ENCODE peak calls at places on chromosomes 1 and 21, in four cellular contexts. Y is sigmoid colon, H is transverse colon, B is IMR-90. E is an unnamed sample.

GRCh38 chr21:31408306-31409088 is 64.4 kb upstream of the TIAM1 start:
- DNase-seq in B (no peak), Y (no peak), H (no peak), E (no peak)

GRCh38 chr1:153238536-153238935 is 21.0 kb upstream of the LORICRIN start:
- DNase-seq in H (no peak), B (no peak), Y (no peak), E (no peak)

GRCh38 chr1:46400398-46400797 is 6.3 kb downstream of the FAAH start:
- DNase-seq in H (peak; percentile 39), B (no peak), Y (peak; percentile 48), E (no peak)

GRCh38 chr1:180612591-180612990 is 19.2 kb upstream of the XPR1 start:
- DNase-seq in H (no peak), B (no peak), Y (no peak), E (no peak)

GRCh38 chr21:42905195-42905594 is 12.1 kb downstream of the NDUFV3 start:
- DNase-seq in B (peak; percentile 7), H (no peak), Y (no peak), E (no peak)

GRCh38 chr1:67832737-67833594 is at the start of gene GNG12:
- DNase-seq in B (peak; percentile 73), H (peak; percentile 75), Y (peak; percentile 89), E (peak; percentile 78)

GRCh38 chr1:62084304-62084905 is 110.2 kb upstream of the L1TD1 start:
- DNase-seq in H (no peak), Y (no peak), B (no peak), E (peak; percentile 15)

GRCh38 chr1:12436345-12436658 is 181.7 kb downstream of the DHRS3 start:
- DNase-seq in Y (no peak), H (no peak), B (no peak), E (no peak)

GRCh38 chr1:162639718-162640117 is 7.5 kb downstream of the DDR2 start:
- DNase-seq in Y (no peak), B (no peak), H (no peak), E (no peak)

GRCh38 chr21:38920631-38921398 is 115.1 kb downstream of the ETS2 start:
- DNase-seq in H (no peak), B (peak; percentile 72), Y (peak; percentile 61), E (peak; percentile 39)

GRCh38 chr1:38114633-38115032 is 68.0 kb upstream of the POU3F1 start:
- DNase-seq in Y (no peak), H (no peak), B (no peak), E (no peak)

GRCh38 chr1:191579019-191579418 is 579.2 kb upstream of the RGS18 start:
- DNase-seq in Y (no peak), H (no peak), B (no peak), E (no peak)

GRCh38 chr21:46661211-46661625 is 25.7 kb downstream of the PRMT2 start:
- DNase-seq in H (peak; percentile 42), Y (peak; percentile 84), B (peak; percentile 82), E (peak; percentile 55)

GRCh38 chr1:178530037-178530402 is 17.1 kb downstream of the TEX35 start:
- DNase-seq in Y (peak; percentile 44), B (peak; percentile 86), H (no peak), E (no peak)

GRCh38 chr1:1550591-1551432 is 10.4 kb upstream of the TMEM240 start:
- DNase-seq in B (peak; percentile 36), H (no peak), Y (no peak), E (no peak)

GRCh38 chr1:201696217-201696761 is 132.7 kb upstream of the IPO9 start:
- DNase-seq in Y (peak; percentile 96), B (peak; percentile 93), H (peak; percentile 55), E (peak; percentile 94)

GRCh38 chr21:17436626-17437111 is 76.2 kb upstream of the CXADR start:
- DNase-seq in B (no peak), H (no peak), Y (no peak), E (no peak)

GRCh38 chr1:240189386-240189989 is 97.8 kb downstream of the FMN2 start:
- DNase-seq in B (peak; percentile 53), H (peak; percentile 33), Y (no peak), E (no peak)

GRCh38 chr1:18641005-18641941 is 10.6 kb downstream of the PAX7 start:
- DNase-seq in H (no peak), Y (no peak), B (no peak), E (no peak)

DNA sequence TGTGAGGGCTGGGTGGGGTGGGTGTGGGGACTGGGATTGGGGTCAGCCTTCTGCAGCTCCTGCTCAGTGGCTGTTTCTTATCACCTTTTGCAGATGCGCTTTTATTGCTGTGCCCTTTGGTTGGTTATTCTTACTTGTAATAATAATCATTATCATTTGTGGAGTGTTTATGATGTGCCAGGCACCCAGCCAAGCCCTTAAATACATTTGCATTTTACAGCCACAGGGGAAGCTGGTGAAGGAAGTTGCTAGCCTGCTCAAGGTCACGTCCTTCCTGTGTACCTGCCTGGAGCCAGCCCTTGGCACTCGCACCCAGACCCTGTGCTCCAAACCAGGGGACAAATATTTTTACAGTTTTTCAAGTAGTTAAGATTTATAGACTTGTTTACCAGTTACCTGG is 144.0 kb downstream of the PGBD5 start:
- DNase-seq in Y (peak; percentile 37), H (peak; percentile 87), B (no peak), E (peak; percentile 7)
- TF ChIP-seq POLR2A in Y (no peak), H (no peak), B (no peak), E (no peak)

DNA sequence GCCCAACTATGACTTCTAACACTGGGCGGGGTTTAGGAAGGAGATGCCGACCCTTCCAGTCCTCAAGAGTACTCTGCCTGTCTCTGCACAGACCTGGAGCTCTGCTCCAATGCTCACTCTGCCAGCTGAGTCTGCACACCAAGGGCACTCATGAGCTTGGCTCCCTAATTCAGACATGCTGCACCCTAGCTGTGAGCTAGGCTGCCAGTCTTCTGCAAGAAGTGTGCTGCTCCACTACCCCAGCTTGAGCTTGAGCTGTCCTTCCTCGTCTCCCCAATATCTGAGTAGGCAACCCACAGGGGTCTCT is 13.2 kb downstream of the TP53BP2 start:
- DNase-seq in H (no peak), Y (no peak), B (no peak), E (no peak)
- TF ChIP-seq CTCF in H (no peak), Y (no peak), B (no peak), E (no peak)

GRCh38 chr1:20008391-20008841 is 29.0 kb upstream of the PLA2G2A start:
- DNase-seq in B (no peak), Y (no peak), H (no peak), E (no peak)
- TF ChIP-seq POLR2A in B (no peak), Y (no peak), H (no peak), E (no peak)

GRCh38 chr1:100835866-100836842 is 58.5 kb downstream of the EXTL2 start:
- DNase-seq in H (no peak), Y (no peak), B (peak; percentile 18), E (no peak)

GRCh38 chr1:100832676-100833469 is 61.8 kb downstream of the EXTL2 start:
- DNase-seq in Y (no peak), H (no peak), B (no peak), E (no peak)

DNA sequence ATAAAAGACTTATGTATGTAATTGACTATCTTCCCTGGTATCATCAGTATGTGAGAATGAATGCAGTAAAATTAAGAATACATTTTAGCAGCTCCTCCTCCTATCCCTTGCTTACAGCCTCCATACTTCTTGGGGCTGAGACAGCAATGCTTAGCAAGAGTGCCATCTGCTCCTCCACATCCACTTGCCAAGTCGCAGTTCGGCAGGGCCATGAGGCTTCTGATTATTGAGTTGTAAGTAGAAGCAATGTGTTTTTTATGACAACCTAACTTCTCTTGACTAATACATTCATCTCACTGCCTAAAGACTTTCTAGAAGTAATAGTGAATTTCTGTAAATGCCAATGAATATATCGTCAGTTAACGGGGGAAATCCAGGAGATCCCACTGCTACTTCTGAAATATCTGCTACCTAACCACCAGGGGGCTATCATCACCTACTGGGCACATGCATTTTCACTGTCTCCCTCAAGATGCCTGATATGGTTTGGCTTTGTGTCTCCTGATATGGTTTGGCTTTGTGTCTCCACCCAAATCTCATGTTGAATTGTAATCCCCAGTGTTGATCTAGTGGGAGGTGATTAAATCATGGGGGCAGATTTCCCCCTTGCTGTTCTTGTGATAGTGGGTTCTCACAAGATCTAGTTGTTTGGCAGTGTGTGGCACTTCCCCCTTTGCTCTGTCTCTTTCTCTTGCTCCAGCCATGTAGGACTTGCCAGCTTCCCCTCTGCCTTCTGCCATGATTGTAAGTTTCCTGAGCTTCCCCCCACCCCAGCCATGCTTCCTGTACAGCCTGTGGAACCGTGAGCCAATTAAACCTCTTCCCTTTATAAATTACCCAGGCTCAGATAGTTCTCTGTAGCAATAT is 59.6 kb downstream of the EXTL2 start:
- DNase-seq in Y (no peak), B (peak; percentile 11), H (no peak), E (no peak)
- TF ChIP-seq CTCF in Y (no peak), B (peak; percentile 26), H (no peak), E (no peak)

GRCh38 chr1:209547626-209548025 is 35.9 kb upstream of the CAMK1G start:
- DNase-seq in B (no peak), Y (no peak), H (no peak), E (no peak)

GRCh38 chr1:209546390-209547080 is 37.0 kb upstream of the CAMK1G start:
- DNase-seq in Y (no peak), B (no peak), H (no peak), E (no peak)

GRCh38 chr1:209544098-209544497 is 39.4 kb upstream of the CAMK1G start:
- DNase-seq in Y (no peak), B (no peak), H (no peak), E (no peak)

GRCh38 chr1:209545423-209545822 is 38.1 kb upstream of the CAMK1G start:
- DNase-seq in H (no peak), Y (no peak), B (no peak), E (no peak)

GRCh38 chr1:209542585-209542984 is 40.9 kb upstream of the CAMK1G start:
- DNase-seq in B (no peak), H (no peak), Y (no peak), E (no peak)
- TF ChIP-seq POLR2A in B (no peak), H (no peak), Y (no peak), E (no peak)

DNA sequence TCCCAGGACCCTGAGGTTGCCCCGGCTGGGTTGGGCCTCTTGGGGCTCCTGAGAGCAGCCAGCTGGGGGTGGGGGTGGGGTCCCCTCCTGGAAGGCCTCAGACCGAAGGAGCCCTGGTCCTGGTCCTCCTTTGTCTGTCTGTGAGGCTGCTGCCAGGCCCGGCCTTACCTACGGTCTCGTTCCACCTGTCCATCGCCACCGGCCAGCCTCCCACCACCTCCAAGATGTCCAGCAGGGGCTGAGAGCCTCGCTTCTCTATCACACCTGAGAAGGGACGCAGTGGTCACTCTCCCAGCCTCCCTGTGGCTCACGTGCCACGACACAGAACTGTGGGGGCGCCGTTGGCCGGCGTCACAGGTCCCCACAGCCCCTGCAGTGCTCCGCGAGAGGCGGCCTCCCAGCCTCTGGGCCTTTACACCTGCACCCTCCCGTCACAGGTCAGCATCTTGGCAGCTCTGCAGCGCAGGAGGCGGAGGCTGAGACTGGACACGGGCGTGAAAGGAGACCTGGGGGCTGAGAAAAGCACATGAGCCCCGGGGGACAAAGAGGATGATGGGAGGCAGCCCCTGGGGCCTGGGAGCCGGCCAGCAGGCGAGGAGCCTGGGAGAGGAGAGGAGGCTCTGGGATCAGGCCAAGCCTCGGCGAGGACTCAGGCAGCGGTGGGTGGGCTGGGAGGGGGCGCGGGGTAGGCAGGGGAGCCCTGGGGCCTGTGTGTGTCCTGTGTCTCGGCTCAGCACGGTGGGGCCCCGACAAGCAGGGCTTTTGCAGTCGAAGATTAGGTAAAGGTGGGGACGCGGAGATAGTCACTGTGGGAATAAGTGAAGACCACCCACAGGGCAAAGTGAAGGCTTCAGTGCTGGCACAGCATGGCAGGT is 20.5 kb downstream of the PRXL2B start:
- DNase-seq in B (no peak), Y (no peak), H (no peak), E (no peak)
- TF ChIP-seq CTCF in B (no peak), Y (no peak), H (no peak), E (no peak)

GRCh38 chr1:227728059-227728891 is 6.8 kb downstream of the JMJD4 start:
- DNase-seq in Y (peak; percentile 88), H (peak; percentile 91), B (peak; percentile 43), E (peak; percentile 85)
- TF ChIP-seq POLR2A in Y (no peak), H (peak; percentile 20), B (no peak), E (no peak)